ENCODE peak calls at places on chromosomes 5 and 9, in six cellular contexts. V is colonic mucosa, N is astrocyte of the cerebellum, A is fibroblast of the aortic adventitia, X is psoas muscle, M is A549. F is an unnamed sample.

GRCh38 chr9:36268007-36268427 is 9.8 kb upstream of the GNE start:
- DNase-seq in M (no peak), X (no peak), N (no peak), V (no peak), A (peak; percentile 70), F (no peak)

GRCh38 chr9:70053864-70054263 is 10.2 kb downstream of the MAMDC2 start:
- DNase-seq in A (no peak), X (no peak), M (no peak), N (no peak), V (no peak), F (no peak)

GRCh38 chr9:72931437-72931836 is 21.4 kb downstream of the ALDH1A1 start:
- DNase-seq in N (no peak), A (no peak), M (no peak), X (no peak), V (no peak), F (no peak)

GRCh38 chr5:179754024-179754423 is 21.4 kb downstream of the MAML1 start:
- DNase-seq in M (no peak), V (no peak), N (no peak), A (no peak), X (no peak), F (no peak)

GRCh38 chr5:132915681-132916080 is 42.2 kb downstream of the LEAP2 start:
- DNase-seq in X (no peak), N (no peak), M (no peak), A (no peak), V (no peak), F (no peak)

GRCh38 chr5:95449460-95449859 is 58.3 kb downstream of the FAM81B start:
- DNase-seq in X (no peak), N (no peak), A (no peak), V (no peak), M (no peak), F (no peak)

GRCh38 chr5:7886849-7887460 is 18.0 kb downstream of the MTRR start:
- DNase-seq in A (peak; percentile 73), N (peak; percentile 55), V (no peak), X (no peak), M (peak; percentile 40), F (no peak)

GRCh38 chr9:120579139-120579749 is 723 bp downstream of the CDK5RAP2 start:
- DNase-seq in V (peak; percentile 31), A (no peak), M (peak; percentile 51), X (no peak), N (no peak), F (no peak)

GRCh38 chr5:151630088-151630487 is 39.0 kb upstream of the FAT2 start:
- DNase-seq in X (no peak), V (no peak), M (no peak), N (no peak), A (no peak), F (no peak)

GRCh38 chr9:128392302-128393152 is 21.4 kb downstream of the URM1 start:
- DNase-seq in V (no peak), N (no peak), A (no peak), M (no peak), X (no peak), F (no peak)

GRCh38 chr9:102054811-102055210 is 316.4 kb upstream of the GRIN3A start:
- DNase-seq in A (no peak), V (no peak), N (no peak), X (no peak), M (no peak), F (no peak)

GRCh38 chr9:115385383-115386122 is 267.6 kb upstream of the TNC start:
- DNase-seq in M (no peak), A (no peak), X (no peak), V (no peak), N (no peak), F (no peak)

GRCh38 chr9:6214451-6214850 is 1.2 kb upstream of the IL33 start:
- DNase-seq in M (no peak), X (no peak), N (no peak), V (no peak), A (peak; percentile 78), F (no peak)

GRCh38 chr9:134707031-134707680 is 65.6 kb downstream of the COL5A1 start:
- DNase-seq in X (peak; percentile 74), A (peak; percentile 87), M (no peak), V (peak; percentile 68), N (peak; percentile 76), F (peak; percentile 45)

GRCh38 chr5:45414620-45415551 is 281.3 kb downstream of the HCN1 start:
- DNase-seq in V (no peak), N (no peak), X (no peak), M (no peak), A (no peak), F (no peak)

GRCh38 chr9:108156270-108156998 is 666.9 kb upstream of the KLF4 start:
- DNase-seq in V (peak; percentile 48), M (peak; percentile 32), A (peak; percentile 54), N (no peak), X (no peak), F (no peak)

GRCh38 chr9:132169672-132170392 is 8.0 kb downstream of the NTNG2 start:
- DNase-seq in A (peak; percentile 62), N (no peak), V (peak; percentile 26), M (peak; percentile 58), X (peak; percentile 47), F (no peak)

GRCh38 chr9:94085062-94085639 is 887 bp downstream of the PTPDC1 start:
- DNase-seq in N (peak; percentile 55), X (no peak), M (no peak), V (no peak), A (no peak), F (no peak)

DNA sequence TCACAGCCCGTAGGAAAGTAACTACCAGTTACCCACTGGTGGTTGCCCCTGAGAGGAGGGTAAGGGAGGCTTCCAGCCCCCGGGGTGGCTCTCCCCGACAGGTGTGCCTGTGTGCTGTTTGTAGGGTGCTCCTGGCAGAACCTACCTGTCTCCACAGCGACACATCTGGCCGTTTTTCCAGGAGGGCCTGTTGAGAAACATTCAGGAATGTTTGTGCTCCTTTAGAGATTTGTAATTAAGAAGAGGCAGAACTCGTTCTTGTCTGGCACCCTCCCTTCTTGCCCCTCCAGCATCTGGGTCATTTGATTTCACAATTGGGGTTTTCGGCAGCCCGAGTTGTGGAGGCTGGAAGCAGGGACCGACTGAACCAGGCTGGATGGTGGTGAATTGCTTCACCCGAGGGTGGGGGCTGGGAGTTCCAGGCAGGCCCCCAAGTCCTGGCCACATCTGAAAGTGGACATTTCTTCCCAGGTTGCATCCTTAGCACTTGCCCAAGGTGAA is 74.2 kb downstream of the WWC1 start:
- DNase-seq in A (peak; percentile 57), X (no peak), M (no peak), V (peak; percentile 73), N (no peak), F (no peak)
- TF ChIP-seq CTCF in A (peak; percentile 7), X (no peak), M (peak; percentile 58), V (no peak), N (peak; percentile 58), F (no peak)

DNA sequence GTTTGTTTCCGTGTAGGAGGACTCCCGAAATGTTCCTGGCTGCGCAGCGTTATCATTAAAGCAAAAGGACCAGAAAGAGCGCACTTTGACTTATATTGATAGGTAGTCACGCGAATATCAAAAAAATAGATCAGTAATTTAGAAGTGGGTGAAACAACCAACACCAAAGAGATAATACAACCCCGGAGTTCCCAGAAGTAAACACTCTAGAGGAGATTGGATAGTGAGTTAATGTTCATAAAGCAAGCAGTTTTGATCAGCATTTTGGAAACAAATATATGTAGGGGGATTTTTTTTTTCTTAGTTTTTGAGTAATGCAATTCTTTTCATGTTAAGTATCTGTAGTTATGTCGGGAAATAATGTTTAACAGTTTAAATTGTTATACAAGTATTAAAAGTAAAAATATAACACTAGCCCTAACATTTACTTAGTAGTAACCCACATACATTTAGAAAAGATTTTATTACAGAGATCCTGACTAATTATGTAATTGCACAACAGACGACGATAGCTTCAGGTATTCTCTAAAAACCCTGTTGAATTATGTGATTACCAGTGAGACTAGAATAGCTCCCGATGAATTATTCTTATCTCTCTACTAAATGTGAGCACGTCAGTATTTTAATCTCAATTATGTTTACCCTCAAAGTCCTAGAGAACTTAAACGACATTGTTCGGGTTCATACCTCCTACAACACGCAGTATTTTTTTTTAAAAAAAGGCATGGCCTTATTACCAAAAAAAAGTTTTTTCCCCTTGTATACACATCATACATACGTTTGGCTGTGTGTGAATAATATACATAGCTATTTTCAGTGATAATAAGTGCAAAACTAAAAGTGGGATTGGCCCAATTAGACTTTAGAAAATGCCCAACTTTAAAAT is 9.4 kb upstream of the NFIB start:
- DNase-seq in M (no peak), V (no peak), N (no peak), X (no peak), A (peak; percentile 28), F (no peak)
- H3K4me3 ChIP-seq in M (peak overlapping the region; percentile 60), V (peak overlapping the region; percentile 64), N (peak overlapping the region; percentile 47), X (peak overlapping the region; percentile 93), A (peak overlapping the region; percentile 67), F (peak overlapping the region; percentile 63)

GRCh38 chr5:143110591-143110990 is 292.9 kb downstream of the NR3C1 start:
- DNase-seq in V (no peak), N (no peak), X (no peak), A (peak; percentile 21), M (no peak), F (no peak)

GRCh38 chr5:143115381-143115780 is 288.1 kb downstream of the NR3C1 start:
- DNase-seq in X (no peak), A (no peak), N (no peak), M (no peak), V (no peak), F (no peak)

GRCh38 chr5:143111799-143112198 is 291.7 kb downstream of the NR3C1 start:
- DNase-seq in A (no peak), X (no peak), M (no peak), V (no peak), N (no peak), F (no peak)

GRCh38 chr5:143114481-143114880 is 289.0 kb downstream of the NR3C1 start:
- DNase-seq in V (no peak), X (no peak), A (no peak), N (no peak), M (no peak), F (no peak)

DNA sequence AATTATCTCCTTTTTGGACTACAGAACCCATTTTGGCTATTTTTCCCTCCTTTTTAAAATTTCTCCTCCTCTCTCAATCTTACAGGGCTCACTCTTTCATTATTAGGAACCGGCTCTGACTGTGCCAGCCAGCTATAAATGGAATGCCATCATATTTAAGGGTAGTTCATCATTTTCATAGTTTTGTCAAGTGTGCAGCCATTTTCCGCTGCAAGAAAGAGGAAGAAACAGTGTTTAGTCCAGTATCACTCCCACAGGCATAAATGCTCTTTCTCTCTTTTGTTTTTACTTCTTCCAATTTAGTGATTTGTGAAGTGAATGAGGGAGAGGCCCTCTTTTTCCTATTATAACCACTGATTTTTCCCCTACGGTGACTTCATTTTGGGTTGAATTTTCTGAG is 290.0 kb downstream of the NR3C1 start:
- DNase-seq in N (no peak), A (no peak), X (no peak), M (no peak), V (no peak), F (no peak)
- TF ChIP-seq CTCF in N (no peak), A (no peak), X (no peak), M (no peak), V (no peak), F (no peak)

DNA sequence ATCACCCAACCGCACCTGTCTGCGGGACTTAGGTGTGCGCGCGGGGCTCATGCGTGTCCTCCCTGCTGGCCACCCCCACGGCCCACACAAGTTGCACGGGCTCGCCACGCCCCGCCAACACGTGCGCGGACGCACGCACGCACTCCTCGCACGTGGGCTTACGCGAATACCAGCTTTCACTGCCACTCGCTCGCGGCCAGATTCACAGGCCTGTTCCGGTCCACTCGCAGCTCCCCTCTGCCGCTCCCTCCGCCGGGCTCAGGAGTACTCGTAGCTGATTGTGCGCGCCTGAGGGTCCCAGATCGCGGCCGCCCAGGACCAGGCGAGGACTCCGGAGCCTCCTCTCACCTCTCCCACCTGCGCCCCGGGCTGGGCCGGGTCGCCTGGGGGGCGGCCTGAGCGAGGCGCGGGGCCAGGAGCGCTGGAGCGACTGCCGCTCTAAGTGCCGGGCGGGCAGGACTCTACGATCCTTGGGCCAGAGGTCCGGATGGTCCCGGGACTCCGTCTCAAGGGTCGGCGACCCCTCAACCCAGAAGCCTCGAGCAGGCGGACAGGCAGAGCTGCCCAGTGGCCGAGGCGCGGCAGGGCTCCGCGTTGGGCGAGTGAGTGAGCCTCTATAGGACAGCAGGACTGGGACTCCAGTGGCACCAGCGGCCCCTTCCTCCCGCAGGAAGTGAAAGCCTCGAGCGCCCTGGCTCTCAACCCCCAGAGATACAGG is 3.4 kb downstream of the PCDHGC5 start:
- DNase-seq in A (no peak), V (no peak), X (no peak), N (no peak), M (no peak), F (no peak)
- H3K4me3 ChIP-seq in A (no peak overlapping the region), V (no peak overlapping the region), X (no peak overlapping the region), N (no peak overlapping the region), M (no peak overlapping the region), F (no peak overlapping the region)